ENCODE peak calls at places on chromosomes 11 and 22, in five cellular contexts. X is HT1080; A is lower lobe of right lung; H is CD8-positive, alpha-beta memory T cell; J is heart left ventricle. Q is an unnamed sample.

GRCh38 chr11:70883973-70884688 is 368.2 kb downstream of the SHANK2 start:
- DNase-seq in X (no peak), A (no peak), J (peak; percentile 16), H (no peak), Q (no peak)

GRCh38 chr22:37195921-37196320 is 7.9 kb upstream of the C1QTNF6 start:
- DNase-seq in J (no peak), H (peak; percentile 37), X (no peak), A (no peak), Q (no peak)

GRCh38 chr11:10305964-10306918 is 1.4 kb downstream of the ADM start:
- DNase-seq in J (no peak), X (no peak), A (peak; percentile 48), H (no peak), Q (peak; percentile 35)

GRCh38 chr11:28632338-28632737 is 524.1 kb downstream of the METTL15 start:
- DNase-seq in A (no peak), H (no peak), J (no peak), X (peak; percentile 24), Q (no peak)

GRCh38 chr11:86660011-86660595 is 12.3 kb downstream of the ME3 start:
- DNase-seq in J (no peak), H (no peak), X (peak; percentile 67), A (no peak), Q (no peak)

GRCh38 chr22:42439821-42440674 is 7.8 kb upstream of the NFAM1 start:
- DNase-seq in X (peak; percentile 15), J (no peak), A (peak; percentile 74), H (no peak), Q (no peak)

GRCh38 chr11:69431136-69431535 is 50.3 kb upstream of the LINC01488 start:
- DNase-seq in X (no peak), H (no peak), J (no peak), A (no peak), Q (no peak)

GRCh38 chr11:7154881-7155344 is 66.1 kb downstream of the RBMXL2 start:
- DNase-seq in H (no peak), J (no peak), A (no peak), X (peak; percentile 62), Q (peak; percentile 3)

GRCh38 chr11:2999464-2999998 is 7.4 kb upstream of the NAP1L4 start:
- DNase-seq in A (no peak), X (no peak), H (no peak), J (no peak), Q (no peak)